ENCODE peak calls at places on chromosomes 5 and 9, in nine cellular contexts. N is CD4-positive, CD25-positive, alpha-beta regulatory T cell; E is CD8-positive, alpha-beta T cell; V is suprapubic skin; Q is body of pancreas; M is uterus; J is naive thymus-derived CD4-positive, alpha-beta T cell; P is ovary; H is heart left ventricle. L is an unnamed sample.
A peak's percentile ranks its signal among the peaks of the same experiment; 100 is the strongest.

GRCh38 chr9:107480386-107480789 is 9.2 kb downstream of the KLF4 start:
- DNase-seq in V (peak; percentile 82), J (no peak), Q (peak; percentile 8), N (no peak), P (peak; percentile 52), H (peak; percentile 61), M (peak; percentile 73), E (no peak), L (no peak)

GRCh38 chr9:128412120-128412790 is 8.4 kb upstream of the CERCAM start:
- DNase-seq in P (no peak), M (no peak), Q (peak; percentile 44), J (peak; percentile 34), N (peak; percentile 26), E (peak; percentile 44), H (no peak), V (no peak), L (peak; percentile 87)

GRCh38 chr9:123391946-123392345 is 35.9 kb downstream of the CRB2 start:
- DNase-seq in N (no peak), H (no peak), Q (no peak), P (no peak), E (no peak), V (no peak), M (no peak), J (no peak), L (no peak)

GRCh38 chr5:126228934-126229333 is 194.3 kb upstream of the GRAMD2B start:
- DNase-seq in P (no peak), H (no peak), M (no peak), J (no peak), V (no peak), Q (no peak), E (no peak), N (no peak), L (no peak)

GRCh38 chr5:141713616-141714309 is 31.7 kb upstream of the ARAP3 start:
- DNase-seq in Q (no peak), N (no peak), M (no peak), H (no peak), V (no peak), J (no peak), P (no peak), E (no peak), L (no peak)

GRCh38 chr5:15384581-15384980 is 115.4 kb upstream of the FBXL7 start:
- DNase-seq in V (no peak), E (no peak), J (no peak), M (no peak), H (no peak), Q (no peak), N (no peak), P (no peak), L (no peak)

GRCh38 chr5:90387508-90387907 is 22.0 kb downstream of the CETN3 start:
- DNase-seq in P (no peak), V (no peak), M (no peak), N (no peak), Q (no peak), E (no peak), H (no peak), J (no peak), L (no peak)

GRCh38 chr9:110027624-110028023 is 180.3 kb downstream of the C9orf152 start:
- DNase-seq in E (no peak), P (no peak), Q (no peak), M (no peak), N (no peak), H (peak; percentile 40), J (no peak), V (no peak), L (no peak)

GRCh38 chr5:169637085-169637855 is at the start of gene DOCK2:
- DNase-seq in H (peak; percentile 70), E (peak; percentile 63), P (no peak), M (no peak), V (peak; percentile 71), Q (peak; percentile 20), J (peak; percentile 55), N (peak; percentile 61), L (no peak)

GRCh38 chr9:17294822-17295624 is 160.2 kb downstream of the CNTLN start:
- DNase-seq in H (no peak), V (no peak), P (no peak), M (no peak), Q (no peak), E (no peak), N (no peak), J (no peak), L (no peak)

GRCh38 chr5:97009212-97009898 is 73.5 kb downstream of the LNPEP start:
- DNase-seq in E (no peak), N (peak; percentile 53), Q (no peak), V (no peak), M (no peak), J (no peak), P (no peak), H (no peak), L (no peak)

GRCh38 chr9:33273972-33274328 is 9.1 kb downstream of the CHMP5 start:
- DNase-seq in E (no peak), N (no peak), V (no peak), M (no peak), J (no peak), P (no peak), Q (no peak), H (no peak), L (no peak)

GRCh38 chr9:129720865-129721545 is 31.8 kb downstream of the PTGES start:
- DNase-seq in J (no peak), P (no peak), Q (no peak), E (no peak), N (no peak), H (no peak), M (no peak), V (no peak), L (peak; percentile 51)

GRCh38 chr5:109450129-109450877 is 40.5 kb upstream of the PJA2 start:
- DNase-seq in P (no peak), J (no peak), E (no peak), M (no peak), H (no peak), Q (no peak), V (no peak), N (no peak), L (no peak)

GRCh38 chr9:133953976-133954709 is 38.0 kb downstream of the VAV2 start:
- DNase-seq in Q (no peak), P (no peak), N (no peak), H (no peak), V (no peak), M (no peak), E (no peak), J (no peak), L (no peak)

GRCh38 chr9:114364528-114365041 is 23.2 kb downstream of the AKNA start:
- DNase-seq in Q (no peak), M (no peak), H (no peak), J (no peak), E (no peak), N (no peak), P (no peak), V (no peak), L (no peak)

GRCh38 chr5:172806897-172807672 is 27.0 kb upstream of the ERGIC1 start:
- DNase-seq in P (peak; percentile 77), E (peak; percentile 83), Q (peak; percentile 93), H (peak; percentile 89), M (peak; percentile 86), J (peak; percentile 46), V (peak; percentile 94), N (peak; percentile 71), L (peak; percentile 53)

GRCh38 chr5:138339086-138339456 is 1.0 kb downstream of the FAM53C start:
- DNase-seq in E (no peak), P (no peak), N (no peak), H (no peak), M (no peak), Q (peak; percentile 47), V (no peak), J (no peak), L (no peak)

DNA sequence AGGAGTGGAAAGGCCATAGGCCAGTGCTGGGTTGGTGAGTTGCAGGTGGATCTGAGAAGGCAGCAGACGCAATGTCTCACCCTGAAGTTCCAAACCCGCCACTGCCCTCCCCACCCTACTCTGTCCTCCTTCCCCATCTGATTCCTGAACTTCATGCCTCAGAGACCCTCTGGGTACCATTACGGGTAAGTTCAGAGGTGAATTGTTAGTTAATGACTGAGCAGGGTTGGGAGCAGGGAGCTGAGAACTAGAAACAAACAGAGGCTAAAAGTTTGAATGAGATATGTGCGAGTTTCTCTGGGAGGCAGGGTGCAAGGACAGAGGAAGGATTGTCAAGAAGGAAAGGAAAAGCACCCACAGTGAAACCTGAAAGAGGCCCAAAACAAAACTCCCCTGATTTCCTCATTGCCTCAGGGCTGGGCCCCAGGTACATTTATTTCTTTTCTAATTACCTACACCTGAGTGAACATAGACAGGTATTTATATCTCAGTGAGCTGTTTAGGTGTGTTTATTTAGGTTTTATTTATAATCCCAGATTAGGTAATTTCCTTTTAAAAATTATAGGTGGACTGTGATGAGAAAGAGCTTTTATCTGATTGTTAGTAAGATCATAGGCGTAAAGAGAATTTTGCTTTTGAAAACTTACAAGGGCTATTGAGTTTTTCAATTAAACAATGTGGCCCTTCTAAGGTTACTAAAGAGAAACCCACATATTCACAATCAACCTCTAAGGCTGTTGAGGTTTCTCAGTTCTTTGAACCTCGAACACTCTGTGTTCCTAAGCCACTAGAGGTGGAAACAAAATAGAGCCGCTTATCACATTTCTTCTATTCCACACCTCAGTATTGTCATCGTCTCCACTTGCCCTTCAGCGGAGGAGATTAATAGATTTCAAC is 344.9 kb downstream of the ZNF608 start:
- DNase-seq in P (no peak), N (no peak), Q (no peak), J (no peak), H (no peak), V (no peak), E (no peak), M (no peak), L (no peak)
- H3K4me1 ChIP-seq in P (no peaks in the 10 kb centered on the region), N (no peaks in the 10 kb centered on the region), Q (no peaks in the 10 kb centered on the region), J (no peaks in the 10 kb centered on the region), H (peaks cover 5% of the 10 kb centered on the region), V (peaks cover 25% of the 10 kb centered on the region), E (no peaks in the 10 kb centered on the region), M (no peaks in the 10 kb centered on the region), L (peaks cover 25% of the 10 kb centered on the region)

GRCh38 chr9:126583134-126583760 is 30.5 kb upstream of the LMX1B start:
- DNase-seq in V (no peak), N (no peak), E (no peak), Q (no peak), J (no peak), P (no peak), M (no peak), H (no peak), L (no peak)
- H3K27me3 ChIP-seq in V (peaks cover 13% of the 10 kb centered on the region), N (peaks cover 4% of the 10 kb centered on the region), E (no peaks in the 10 kb centered on the region), Q (no peaks in the 10 kb centered on the region), J (no peaks in the 10 kb centered on the region), P (no peaks in the 10 kb centered on the region), M (no peaks in the 10 kb centered on the region), H (no peaks in the 10 kb centered on the region), L (no peaks in the 10 kb centered on the region)

GRCh38 chr5:173891367-173891766 is 3.2 kb downstream of the CPEB4 start:
- DNase-seq in J (no peak), Q (no peak), P (no peak), E (no peak), H (no peak), N (no peak), V (no peak), M (no peak), L (no peak)
- H3K4me3 ChIP-seq in J (peak overlapping the region; percentile 8), Q (peak overlapping the region; percentile 73), P (peak overlapping the region; percentile 35), E (peak overlapping the region; percentile 3), H (peak overlapping the region; percentile 87), N (peak overlapping the region; percentile 88), V (peak overlapping the region; percentile 73), M (peak overlapping the region; percentile 97), L (peak overlapping the region; percentile 92)

GRCh38 chr5:35902032-35902681 is 36.3 kb downstream of the CAPSL start:
- DNase-seq in M (no peak), E (no peak), J (no peak), H (no peak), Q (no peak), V (no peak), P (no peak), N (no peak), L (no peak)
- H3K4me1 ChIP-seq in M (no peaks in the 10 kb centered on the region), E (peaks cover 47% of the 10 kb centered on the region), J (peaks cover 10% of the 10 kb centered on the region), H (no peaks in the 10 kb centered on the region), Q (no peaks in the 10 kb centered on the region), V (no peaks in the 10 kb centered on the region), P (no peaks in the 10 kb centered on the region), N (peaks cover 43% of the 10 kb centered on the region), L (no peaks in the 10 kb centered on the region)

L was measured in BE2C.